ENCODE peak calls at places on chromosomes 2 and 18, in five cellular contexts. One of them, this sample, is unnamed. For H3K9me3 and H3K4me1, the result is how much of the 10 kb centered on the place peaks cover.

GRCh38 chr18:48572402-48573126 is 33.7 kb downstream of the CTIF start:
- DNase-seq in astrocyte: no peak
- DNase-seq in ovary: no peak
- DNase-seq in adrenal gland: no peak
- DNase-seq in neural progenitor cell: no peak
- DNase-seq in this sample: no peak

GRCh38 chr2:239736358-239737143 is 288.6 kb downstream of the NDUFA10 start:
- DNase-seq in astrocyte: no peak
- DNase-seq in ovary: no peak
- DNase-seq in adrenal gland: no peak
- DNase-seq in neural progenitor cell: no peak
- DNase-seq in this sample: no peak

GRCh38 chr18:23970161-23971153 is 44.1 kb upstream of the TTC39C start:
- DNase-seq in astrocyte: no peak
- DNase-seq in ovary: no peak
- DNase-seq in adrenal gland: no peak
- DNase-seq in neural progenitor cell: no peak
- DNase-seq in this sample: peak

GRCh38 chr2:28691774-28692281 is 59.8 kb upstream of the PPP1CB start:
- DNase-seq in astrocyte: peak
- DNase-seq in ovary: no peak
- DNase-seq in adrenal gland: peak
- DNase-seq in neural progenitor cell: peak
- DNase-seq in this sample: no peak

GRCh38 chr18:10864722-10865121 is 284.6 kb downstream of the PIEZO2 start:
- DNase-seq in astrocyte: no peak
- DNase-seq in ovary: no peak
- DNase-seq in adrenal gland: no peak
- DNase-seq in neural progenitor cell: no peak
- DNase-seq in this sample: no peak

GRCh38 chr2:85950743-85951142 is 62.0 kb upstream of the ST3GAL5 start:
- DNase-seq in astrocyte: no peak
- DNase-seq in ovary: no peak
- DNase-seq in adrenal gland: no peak
- DNase-seq in neural progenitor cell: no peak
- DNase-seq in this sample: no peak

GRCh38 chr2:182378759-182379158 is 48.1 kb downstream of the PDE1A start:
- DNase-seq in astrocyte: no peak
- DNase-seq in ovary: no peak
- DNase-seq in adrenal gland: no peak
- DNase-seq in neural progenitor cell: no peak
- DNase-seq in this sample: no peak

GRCh38 chr2:64177315-64177714 is 33.1 kb upstream of the PELI1 start:
- DNase-seq in astrocyte: peak
- DNase-seq in ovary: no peak
- DNase-seq in adrenal gland: no peak
- DNase-seq in neural progenitor cell: no peak
- DNase-seq in this sample: no peak

GRCh38 chr18:25592804-25593360 is 240.9 kb upstream of the ZNF521 start:
- DNase-seq in astrocyte: no peak
- DNase-seq in ovary: no peak
- DNase-seq in adrenal gland: no peak
- DNase-seq in neural progenitor cell: no peak
- DNase-seq in this sample: no peak

GRCh38 chr2:74066491-74067203 is 81.1 kb downstream of the BOLA3 start:
- DNase-seq in astrocyte: no peak
- DNase-seq in ovary: no peak
- DNase-seq in adrenal gland: no peak
- DNase-seq in neural progenitor cell: no peak
- DNase-seq in this sample: no peak

GRCh38 chr2:9135804-9136558 is 70.6 kb upstream of the ASAP2 start:
- DNase-seq in astrocyte: peak
- DNase-seq in ovary: no peak
- DNase-seq in adrenal gland: no peak
- DNase-seq in neural progenitor cell: no peak
- DNase-seq in this sample: no peak

GRCh38 chr2:180707175-180707866 is 273.1 kb upstream of the UBE2E3 start:
- DNase-seq in astrocyte: no peak
- DNase-seq in ovary: no peak
- DNase-seq in adrenal gland: no peak
- DNase-seq in neural progenitor cell: no peak
- DNase-seq in this sample: peak

GRCh38 chr2:237892478-237892877 is 33.1 kb downstream of the RAMP1 start:
- DNase-seq in astrocyte: peak
- DNase-seq in ovary: no peak
- DNase-seq in adrenal gland: no peak
- DNase-seq in neural progenitor cell: no peak
- DNase-seq in this sample: no peak

GRCh38 chr2:241902357-241902991 is 32.9 kb downstream of the RTP5 start:
- DNase-seq in astrocyte: no peak
- DNase-seq in ovary: peak
- DNase-seq in adrenal gland: peak
- DNase-seq in neural progenitor cell: no peak
- DNase-seq in this sample: no peak

GRCh38 chr2:6525371-6525770 is 340.3 kb downstream of the CMPK2 start:
- DNase-seq in astrocyte: no peak
- DNase-seq in ovary: no peak
- DNase-seq in adrenal gland: no peak
- DNase-seq in neural progenitor cell: peak
- DNase-seq in this sample: no peak

GRCh38 chr2:12417811-12418210 is 298.9 kb upstream of the TRIB2 start:
- DNase-seq in astrocyte: no peak
- DNase-seq in ovary: no peak
- DNase-seq in adrenal gland: no peak
- DNase-seq in neural progenitor cell: no peak
- DNase-seq in this sample: no peak

GRCh38 chr2:48397846-48398245 is 132.1 kb upstream of the STON1 start:
- DNase-seq in astrocyte: peak
- DNase-seq in ovary: no peak
- DNase-seq in adrenal gland: no peak
- DNase-seq in neural progenitor cell: peak
- DNase-seq in this sample: no peak

GRCh38 chr18:905948-906415 is 1.3 kb downstream of the ADCYAP1 start:
- DNase-seq in astrocyte: no peak
- DNase-seq in ovary: no peak
- DNase-seq in adrenal gland: no peak
- DNase-seq in neural progenitor cell: peak
- DNase-seq in this sample: no peak

GRCh38 chr2:53442783-53443182 is 324.8 kb upstream of the CHAC2 start:
- DNase-seq in astrocyte: no peak
- DNase-seq in ovary: no peak
- DNase-seq in adrenal gland: no peak
- DNase-seq in neural progenitor cell: peak
- DNase-seq in this sample: no peak

GRCh38 chr2:26355038-26355995 is 8.7 kb upstream of the ADGRF3 start:
- DNase-seq in astrocyte: peak
- DNase-seq in ovary: no peak
- DNase-seq in adrenal gland: no peak
- DNase-seq in neural progenitor cell: no peak
- DNase-seq in this sample: no peak

GRCh38 chr18:1090758-1091157 is 186.1 kb downstream of the ADCYAP1 start:
- DNase-seq in astrocyte: no peak
- DNase-seq in ovary: no peak
- DNase-seq in adrenal gland: no peak
- DNase-seq in neural progenitor cell: no peak
- DNase-seq in this sample: no peak

GRCh38 chr2:35501076-35501475 is 854.5 kb upstream of the CRIM1 start:
- DNase-seq in astrocyte: peak
- DNase-seq in ovary: no peak
- DNase-seq in adrenal gland: no peak
- DNase-seq in neural progenitor cell: no peak
- DNase-seq in this sample: no peak
- H3K9me3 ChIP-seq in astrocyte: under half
- H3K9me3 ChIP-seq in ovary: under half
- H3K9me3 ChIP-seq in adrenal gland: under half
- H3K9me3 ChIP-seq in neural progenitor cell: under half
- H3K9me3 ChIP-seq in this sample: under half

DNA sequence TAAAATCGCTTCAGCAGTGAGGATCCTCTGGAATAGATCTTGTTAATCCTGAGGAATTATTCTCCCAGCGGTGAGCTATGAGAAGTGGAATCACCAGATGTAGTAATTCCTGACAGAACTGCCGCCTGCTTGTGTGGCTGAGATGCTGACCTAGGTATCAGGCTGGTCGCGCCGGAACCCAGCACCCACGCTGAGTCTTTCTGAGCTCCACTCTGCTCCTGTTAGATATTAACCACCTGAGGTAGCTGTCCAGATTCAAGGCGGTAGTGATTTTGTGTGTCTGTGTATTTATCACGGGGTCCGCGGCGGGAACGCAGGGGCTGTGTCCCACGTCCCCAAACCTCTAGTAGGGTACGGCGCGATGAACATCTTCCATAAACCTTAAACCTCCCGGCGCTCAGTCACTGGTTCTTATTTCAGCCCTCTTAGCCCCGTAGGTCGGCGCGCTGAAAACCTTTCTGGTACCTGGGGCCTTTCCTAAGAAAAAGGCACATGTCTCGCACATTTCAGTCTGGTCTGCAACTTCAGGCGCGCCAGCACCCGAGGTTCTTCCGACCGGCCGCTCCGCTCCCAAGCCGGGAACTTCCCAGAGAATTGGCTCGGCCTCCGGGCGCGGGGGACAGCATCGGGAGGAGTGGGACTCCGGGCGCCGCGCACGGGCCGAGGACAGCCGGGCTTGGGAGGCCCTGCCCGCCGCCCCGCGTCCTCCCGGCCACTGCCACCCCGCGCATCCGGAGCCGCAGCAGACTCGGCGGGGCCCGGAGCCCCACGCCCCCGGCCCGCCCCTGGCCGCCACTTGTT is 542 bp upstream of the CNNM3 start:
- DNase-seq in astrocyte: peak
- DNase-seq in ovary: no peak
- DNase-seq in adrenal gland: no peak
- DNase-seq in neural progenitor cell: peak
- DNase-seq in this sample: peak
- H3K4me1 ChIP-seq in astrocyte: under half
- H3K4me1 ChIP-seq in ovary: under half
- H3K4me1 ChIP-seq in adrenal gland: under half
- H3K4me1 ChIP-seq in neural progenitor cell: under half
- H3K4me1 ChIP-seq in this sample: under half

GRCh38 chr2:189287982-189288494 is 108.5 kb upstream of the COL5A2 start:
- DNase-seq in astrocyte: peak
- DNase-seq in ovary: no peak
- DNase-seq in adrenal gland: no peak
- DNase-seq in neural progenitor cell: peak
- DNase-seq in this sample: peak

GRCh38 chr2:189287363-189287762 is 107.8 kb upstream of the COL5A2 start:
- DNase-seq in astrocyte: no peak
- DNase-seq in ovary: no peak
- DNase-seq in adrenal gland: no peak
- DNase-seq in neural progenitor cell: no peak
- DNase-seq in this sample: no peak

GRCh38 chr2:189285351-189285750 is 105.8 kb upstream of the COL5A2 start:
- DNase-seq in astrocyte: no peak
- DNase-seq in ovary: no peak
- DNase-seq in adrenal gland: no peak
- DNase-seq in neural progenitor cell: no peak
- DNase-seq in this sample: no peak

GRCh38 chr2:189281151-189281550 is 101.6 kb upstream of the COL5A2 start:
- DNase-seq in astrocyte: peak
- DNase-seq in ovary: no peak
- DNase-seq in adrenal gland: no peak
- DNase-seq in neural progenitor cell: no peak
- DNase-seq in this sample: no peak

GRCh38 chr2:189285962-189286648 is 106.5 kb upstream of the COL5A2 start:
- DNase-seq in astrocyte: peak
- DNase-seq in ovary: no peak
- DNase-seq in adrenal gland: no peak
- DNase-seq in neural progenitor cell: no peak
- DNase-seq in this sample: no peak
- H3K27ac ChIP-seq in astrocyte: peak
- H3K27ac ChIP-seq in ovary: no peak
- H3K27ac ChIP-seq in adrenal gland: no peak
- H3K27ac ChIP-seq in neural progenitor cell: no peak
- H3K27ac ChIP-seq in this sample: no peak

DNA sequence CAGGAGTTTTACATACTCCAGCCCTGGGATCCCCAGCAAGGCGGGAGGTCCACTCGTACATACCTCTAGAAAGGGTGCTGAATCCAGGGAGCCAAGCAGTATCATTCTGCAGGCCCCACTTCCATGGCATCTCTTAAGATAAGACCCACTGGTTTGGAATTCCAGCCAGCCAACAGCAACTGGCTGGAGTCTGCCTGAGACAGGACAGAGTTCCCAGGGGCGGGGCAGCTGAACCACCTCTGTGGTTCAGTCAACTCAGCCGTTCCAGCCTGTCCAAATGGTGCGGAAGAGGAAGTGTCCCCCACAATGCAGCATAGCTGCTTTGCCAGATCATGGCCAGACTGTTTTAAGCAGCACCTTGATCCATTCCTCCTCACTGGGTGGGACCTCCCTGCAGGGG is 33.2 kb downstream of the ZNF892 start:
- DNase-seq in astrocyte: no peak
- DNase-seq in ovary: no peak
- DNase-seq in adrenal gland: no peak
- DNase-seq in neural progenitor cell: no peak
- DNase-seq in this sample: no peak
- H3K9me3 ChIP-seq in astrocyte: under half
- H3K9me3 ChIP-seq in ovary: under half
- H3K9me3 ChIP-seq in adrenal gland: under half
- H3K9me3 ChIP-seq in neural progenitor cell: under half
- H3K9me3 ChIP-seq in this sample: under half

GRCh38 chr2:151649966-151650365 is 84.3 kb downstream of the NEB start:
- DNase-seq in astrocyte: no peak
- DNase-seq in ovary: no peak
- DNase-seq in adrenal gland: no peak
- DNase-seq in neural progenitor cell: no peak
- DNase-seq in this sample: no peak
- H3K4me1 ChIP-seq in astrocyte: under half
- H3K4me1 ChIP-seq in ovary: under half
- H3K4me1 ChIP-seq in adrenal gland: under half
- H3K4me1 ChIP-seq in neural progenitor cell: under half
- H3K4me1 ChIP-seq in this sample: under half

DNA sequence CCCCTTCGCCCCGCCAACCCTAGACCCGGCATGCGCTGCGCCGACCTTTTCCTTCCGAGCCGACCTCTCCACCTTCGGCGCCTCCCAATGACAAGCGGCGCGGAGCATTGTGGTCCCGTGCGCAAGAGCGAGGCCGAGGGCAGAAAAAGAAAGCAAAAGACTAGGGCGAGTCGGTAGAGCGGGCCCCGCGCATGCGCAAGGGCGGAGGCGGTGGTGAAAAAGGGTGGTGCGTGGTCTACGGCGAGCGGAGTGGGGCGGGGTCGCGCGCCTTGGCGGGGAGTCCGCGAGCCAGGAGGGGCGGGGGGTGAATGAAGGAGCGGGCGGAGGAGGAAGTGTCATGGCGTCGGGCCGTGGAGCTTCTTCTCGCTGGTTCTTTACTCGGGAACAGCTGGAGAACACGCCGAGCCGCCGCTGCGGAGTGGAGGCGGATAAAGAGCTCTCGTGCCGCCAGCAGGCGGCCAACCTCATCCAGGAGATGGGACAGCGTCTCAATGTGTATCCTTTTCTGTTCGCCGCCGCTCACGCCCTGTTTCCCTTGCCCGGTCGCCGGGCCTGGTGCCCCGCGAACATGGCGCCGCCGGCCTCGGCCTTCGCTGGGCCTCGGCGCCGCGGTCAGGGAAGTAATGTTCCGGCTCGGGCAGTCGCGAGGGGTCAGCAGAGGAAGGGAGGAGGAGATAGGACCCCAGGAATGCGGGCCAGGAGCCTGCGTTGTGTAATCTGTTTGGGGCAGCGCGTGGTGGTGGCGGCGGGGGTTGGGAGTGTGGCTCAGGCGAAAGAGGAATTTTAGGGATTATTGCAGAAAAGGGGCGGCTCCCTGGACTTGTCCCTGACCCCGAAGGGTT is at the start of gene CCNT2:
- DNase-seq in astrocyte: peak
- DNase-seq in ovary: peak
- DNase-seq in adrenal gland: peak
- DNase-seq in neural progenitor cell: peak
- DNase-seq in this sample: peak
- H3K27ac ChIP-seq in astrocyte: peak
- H3K27ac ChIP-seq in ovary: peak
- H3K27ac ChIP-seq in adrenal gland: peak
- H3K27ac ChIP-seq in neural progenitor cell: peak
- H3K27ac ChIP-seq in this sample: peak

This sample was measured in small intestine.